ENCODE peak calls at places on chromosomes 6 and 20, in six cellular contexts. One of them, this sample, is unnamed.

GRCh38 chr6:894274-894673 is 201.3 kb upstream of the EXOC2 start:
- DNase-seq in ovary: no peak
- DNase-seq in heart left ventricle: no peak
- DNase-seq in right cardiac atrium: no peak
- DNase-seq in CD8-positive, alpha-beta memory T cell: no peak
- DNase-seq in cardiac fibroblast: no peak
- DNase-seq in this sample: no peak

GRCh38 chr6:5435449-5435848 is 174.1 kb downstream of the FARS2 start:
- DNase-seq in cardiac fibroblast: peak; percentile 78
- DNase-seq in ovary: no peak
- DNase-seq in CD8-positive, alpha-beta memory T cell: no peak
- DNase-seq in heart left ventricle: no peak
- DNase-seq in right cardiac atrium: no peak
- DNase-seq in this sample: peak; percentile 48

GRCh38 chr6:130505808-130506207 is 140.0 kb downstream of the TMEM200A start:
- DNase-seq in ovary: no peak
- DNase-seq in CD8-positive, alpha-beta memory T cell: no peak
- DNase-seq in right cardiac atrium: no peak
- DNase-seq in heart left ventricle: no peak
- DNase-seq in cardiac fibroblast: peak; percentile 12
- DNase-seq in this sample: no peak

GRCh38 chr20:53608071-53608455 is 14.4 kb upstream of the ZNF217 start:
- DNase-seq in cardiac fibroblast: no peak
- DNase-seq in ovary: peak; percentile 48
- DNase-seq in CD8-positive, alpha-beta memory T cell: no peak
- DNase-seq in heart left ventricle: no peak
- DNase-seq in right cardiac atrium: no peak
- DNase-seq in this sample: no peak

GRCh38 chr6:6230286-6230685 is 90.2 kb downstream of the F13A1 start:
- DNase-seq in right cardiac atrium: peak; percentile 24
- DNase-seq in ovary: no peak
- DNase-seq in cardiac fibroblast: no peak
- DNase-seq in CD8-positive, alpha-beta memory T cell: no peak
- DNase-seq in heart left ventricle: no peak
- DNase-seq in this sample: no peak

GRCh38 chr6:49634080-49634810 is 2.4 kb downstream of the RHAG start:
- DNase-seq in ovary: no peak
- DNase-seq in cardiac fibroblast: no peak
- DNase-seq in right cardiac atrium: no peak
- DNase-seq in heart left ventricle: no peak
- DNase-seq in CD8-positive, alpha-beta memory T cell: no peak
- DNase-seq in this sample: no peak

GRCh38 chr6:134198093-134198492 is 119.8 kb downstream of the SGK1 start:
- DNase-seq in ovary: no peak
- DNase-seq in cardiac fibroblast: no peak
- DNase-seq in CD8-positive, alpha-beta memory T cell: no peak
- DNase-seq in heart left ventricle: no peak
- DNase-seq in right cardiac atrium: no peak
- DNase-seq in this sample: no peak

GRCh38 chr6:48098923-48099322 is 12.1 kb downstream of the PTCHD4 start:
- DNase-seq in CD8-positive, alpha-beta memory T cell: no peak
- DNase-seq in heart left ventricle: no peak
- DNase-seq in right cardiac atrium: no peak
- DNase-seq in ovary: no peak
- DNase-seq in cardiac fibroblast: no peak
- DNase-seq in this sample: no peak

GRCh38 chr6:3403244-3404154 is 53.4 kb downstream of the SLC22A23 start:
- DNase-seq in heart left ventricle: no peak
- DNase-seq in cardiac fibroblast: no peak
- DNase-seq in ovary: no peak
- DNase-seq in right cardiac atrium: no peak
- DNase-seq in CD8-positive, alpha-beta memory T cell: no peak
- DNase-seq in this sample: no peak

GRCh38 chr20:59839372-59839771 is 94.1 kb downstream of the SYCP2 start:
- DNase-seq in ovary: no peak
- DNase-seq in cardiac fibroblast: no peak
- DNase-seq in CD8-positive, alpha-beta memory T cell: no peak
- DNase-seq in heart left ventricle: no peak
- DNase-seq in right cardiac atrium: no peak
- DNase-seq in this sample: no peak

GRCh38 chr20:37776049-37776448 is 82.2 kb downstream of the CTNNBL1 start:
- DNase-seq in right cardiac atrium: no peak
- DNase-seq in CD8-positive, alpha-beta memory T cell: no peak
- DNase-seq in heart left ventricle: no peak
- DNase-seq in cardiac fibroblast: no peak
- DNase-seq in ovary: no peak
- DNase-seq in this sample: no peak

GRCh38 chr20:17615645-17616479 is 46.0 kb downstream of the DSTN start:
- DNase-seq in ovary: no peak
- DNase-seq in CD8-positive, alpha-beta memory T cell: no peak
- DNase-seq in cardiac fibroblast: no peak
- DNase-seq in heart left ventricle: peak; percentile 62
- DNase-seq in right cardiac atrium: peak; percentile 62
- DNase-seq in this sample: no peak

GRCh38 chr6:16433338-16433737 is 195.0 kb downstream of the GMPR start:
- DNase-seq in cardiac fibroblast: no peak
- DNase-seq in heart left ventricle: no peak
- DNase-seq in ovary: no peak
- DNase-seq in CD8-positive, alpha-beta memory T cell: no peak
- DNase-seq in right cardiac atrium: no peak
- DNase-seq in this sample: no peak

GRCh38 chr6:251920-252319 is 40.4 kb upstream of the DUSP22 start:
- DNase-seq in heart left ventricle: no peak
- DNase-seq in right cardiac atrium: no peak
- DNase-seq in ovary: no peak
- DNase-seq in CD8-positive, alpha-beta memory T cell: no peak
- DNase-seq in cardiac fibroblast: no peak
- DNase-seq in this sample: no peak

GRCh38 chr6:128554302-128554701 is 33.9 kb upstream of the PTPRK start:
- DNase-seq in cardiac fibroblast: peak; percentile 37
- DNase-seq in CD8-positive, alpha-beta memory T cell: no peak
- DNase-seq in right cardiac atrium: no peak
- DNase-seq in ovary: no peak
- DNase-seq in heart left ventricle: no peak
- DNase-seq in this sample: no peak

GRCh38 chr20:12171927-12172581 is 254.4 kb downstream of the BTBD3 start:
- DNase-seq in ovary: no peak
- DNase-seq in CD8-positive, alpha-beta memory T cell: no peak
- DNase-seq in heart left ventricle: no peak
- DNase-seq in right cardiac atrium: no peak
- DNase-seq in cardiac fibroblast: peak; percentile 83
- DNase-seq in this sample: peak; percentile 74

GRCh38 chr20:56343861-56344381 is 14.9 kb upstream of the FAM210B start:
- DNase-seq in heart left ventricle: no peak
- DNase-seq in right cardiac atrium: peak; percentile 55
- DNase-seq in CD8-positive, alpha-beta memory T cell: peak; percentile 21
- DNase-seq in cardiac fibroblast: peak; percentile 46
- DNase-seq in ovary: peak; percentile 48
- DNase-seq in this sample: no peak

GRCh38 chr6:118644007-118644406 is 7.4 kb downstream of the CEP85L start:
- DNase-seq in heart left ventricle: no peak
- DNase-seq in CD8-positive, alpha-beta memory T cell: no peak
- DNase-seq in ovary: no peak
- DNase-seq in right cardiac atrium: no peak
- DNase-seq in cardiac fibroblast: peak; percentile 44
- DNase-seq in this sample: no peak

GRCh38 chr20:40961686-40962640 is 66.7 kb upstream of the TOP1 start:
- DNase-seq in right cardiac atrium: no peak
- DNase-seq in ovary: no peak
- DNase-seq in CD8-positive, alpha-beta memory T cell: no peak
- DNase-seq in heart left ventricle: no peak
- DNase-seq in cardiac fibroblast: peak; percentile 35
- DNase-seq in this sample: no peak

DNA sequence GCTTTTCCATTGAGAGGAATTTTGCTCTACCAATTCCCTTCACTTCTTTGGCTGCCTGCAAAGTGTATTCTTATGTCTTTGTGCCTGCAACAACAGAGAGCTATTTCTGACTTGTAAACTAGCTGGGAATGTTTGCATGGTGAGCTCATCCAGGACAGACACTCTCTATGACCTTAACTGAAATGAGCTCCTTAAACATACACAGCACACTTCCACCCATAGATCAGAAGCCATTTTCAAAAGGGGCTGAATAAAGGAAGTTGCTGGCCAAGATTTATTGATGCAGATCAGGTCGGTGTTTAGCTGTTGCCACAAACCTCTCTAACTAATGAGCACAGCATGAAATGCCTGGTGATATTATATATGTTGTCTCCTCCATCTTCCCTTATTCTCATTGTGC is 377.7 kb downstream of the BTBD9 start:
- DNase-seq in right cardiac atrium: no peak
- DNase-seq in CD8-positive, alpha-beta memory T cell: no peak
- DNase-seq in heart left ventricle: no peak
- DNase-seq in cardiac fibroblast: peak; percentile 92
- DNase-seq in ovary: no peak
- DNase-seq in this sample: peak; percentile 68
- H3K4me3 ChIP-seq in right cardiac atrium: no peak overlapping the region
- H3K4me3 ChIP-seq in CD8-positive, alpha-beta memory T cell: no peak overlapping the region
- H3K4me3 ChIP-seq in heart left ventricle: no peak overlapping the region
- H3K4me3 ChIP-seq in cardiac fibroblast: peak overlapping the region; percentile 22
- H3K4me3 ChIP-seq in ovary: no peak overlapping the region
- H3K4me3 ChIP-seq in this sample: no peak overlapping the region

DNA sequence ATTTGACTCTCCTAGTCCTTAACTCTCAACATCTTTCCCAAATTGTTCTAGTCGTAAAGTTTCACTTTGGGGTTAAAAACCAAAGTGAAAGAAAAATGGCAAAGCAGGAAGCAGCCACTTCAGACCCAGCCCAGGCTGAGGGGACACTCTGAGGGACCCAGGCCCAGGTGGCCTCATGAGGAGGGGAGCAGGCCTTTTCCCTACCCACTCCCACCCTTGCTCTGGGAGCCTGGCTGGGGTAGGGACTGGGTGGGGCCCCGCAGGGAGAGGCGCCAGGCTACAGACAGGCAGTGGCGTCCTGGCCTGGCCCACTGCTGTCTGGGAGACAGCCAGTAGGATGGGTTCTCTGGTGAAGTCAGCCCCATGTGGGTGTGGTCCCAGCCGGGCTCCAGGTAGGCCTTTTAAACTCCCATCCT is 68.7 kb upstream of the MYL9 start:
- DNase-seq in right cardiac atrium: peak; percentile 79
- DNase-seq in heart left ventricle: no peak
- DNase-seq in cardiac fibroblast: no peak
- DNase-seq in ovary: peak; percentile 48
- DNase-seq in CD8-positive, alpha-beta memory T cell: peak; percentile 40
- DNase-seq in this sample: no peak
- H3K4me3 ChIP-seq in right cardiac atrium: no peak overlapping the region
- H3K4me3 ChIP-seq in heart left ventricle: no peak overlapping the region
- H3K4me3 ChIP-seq in cardiac fibroblast: no peak overlapping the region
- H3K4me3 ChIP-seq in ovary: peak overlapping the region; percentile 30
- H3K4me3 ChIP-seq in CD8-positive, alpha-beta memory T cell: peak overlapping the region; percentile 45
- H3K4me3 ChIP-seq in this sample: no peak overlapping the region

DNA sequence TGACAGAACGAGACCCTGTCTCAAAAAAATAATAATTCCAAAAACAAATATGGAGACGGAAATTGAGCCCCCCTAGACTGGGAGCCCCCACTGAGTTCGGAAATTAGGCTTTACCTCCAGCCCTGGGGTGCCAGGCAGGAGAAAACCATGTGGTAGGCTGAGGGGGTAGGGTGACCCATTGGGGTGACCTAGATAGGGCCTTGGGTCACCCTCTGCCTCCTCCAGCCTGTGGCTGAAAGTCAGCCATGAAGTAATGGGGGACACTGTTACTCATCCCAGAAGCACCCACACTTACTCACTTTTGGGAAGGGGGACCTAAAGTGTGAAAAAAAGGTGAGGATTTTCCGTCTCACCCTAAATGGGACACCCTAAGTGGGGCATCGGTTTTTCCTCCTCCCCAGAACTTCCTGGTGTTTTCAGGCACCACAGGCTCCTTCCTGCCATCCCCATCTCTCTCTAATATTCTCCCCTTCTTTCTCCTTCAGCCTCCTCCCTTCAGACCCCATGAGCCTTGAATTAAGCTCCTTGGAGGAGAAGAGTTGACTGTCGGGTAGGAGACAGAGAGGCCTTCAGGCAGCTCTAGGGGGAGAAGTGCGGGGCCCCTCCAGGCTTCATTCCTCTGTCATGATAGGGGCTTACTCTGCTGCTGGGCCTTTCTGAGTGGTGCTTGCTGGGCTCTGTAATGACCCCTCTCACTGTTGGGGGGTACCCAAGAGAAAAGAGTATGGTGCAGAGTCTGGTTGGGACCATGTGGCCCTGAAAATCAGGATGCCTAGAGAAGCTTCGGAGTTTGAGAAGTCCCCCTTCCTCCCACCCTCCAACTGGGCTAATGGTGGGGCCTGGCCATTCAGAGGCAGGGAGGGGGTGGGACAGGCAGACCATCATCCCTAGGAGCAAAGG is 2.4 kb downstream of the LTB start:
- DNase-seq in cardiac fibroblast: no peak
- DNase-seq in right cardiac atrium: no peak
- DNase-seq in heart left ventricle: no peak
- DNase-seq in CD8-positive, alpha-beta memory T cell: no peak
- DNase-seq in ovary: no peak
- DNase-seq in this sample: no peak
- H3K4me3 ChIP-seq in cardiac fibroblast: no peak overlapping the region
- H3K4me3 ChIP-seq in right cardiac atrium: no peak overlapping the region
- H3K4me3 ChIP-seq in heart left ventricle: no peak overlapping the region
- H3K4me3 ChIP-seq in CD8-positive, alpha-beta memory T cell: peak overlapping the region; percentile 93
- H3K4me3 ChIP-seq in ovary: no peak overlapping the region
- H3K4me3 ChIP-seq in this sample: no peak overlapping the region

GRCh38 chr6:167701010-167701409 is 125.7 kb upstream of the AFDN start:
- DNase-seq in CD8-positive, alpha-beta memory T cell: no peak
- DNase-seq in cardiac fibroblast: no peak
- DNase-seq in right cardiac atrium: no peak
- DNase-seq in ovary: no peak
- DNase-seq in heart left ventricle: no peak
- DNase-seq in this sample: no peak

GRCh38 chr6:167699141-167700036 is 127.3 kb upstream of the AFDN start:
- DNase-seq in CD8-positive, alpha-beta memory T cell: peak; percentile 21
- DNase-seq in cardiac fibroblast: peak; percentile 64
- DNase-seq in right cardiac atrium: peak; percentile 92
- DNase-seq in ovary: no peak
- DNase-seq in heart left ventricle: peak; percentile 90
- DNase-seq in this sample: no peak

GRCh38 chr6:167698540-167698939 is 128.2 kb upstream of the AFDN start:
- DNase-seq in heart left ventricle: no peak
- DNase-seq in CD8-positive, alpha-beta memory T cell: no peak
- DNase-seq in ovary: no peak
- DNase-seq in right cardiac atrium: no peak
- DNase-seq in cardiac fibroblast: no peak
- DNase-seq in this sample: no peak

GRCh38 chr6:167702241-167702827 is 124.4 kb upstream of the AFDN start:
- DNase-seq in heart left ventricle: no peak
- DNase-seq in CD8-positive, alpha-beta memory T cell: no peak
- DNase-seq in cardiac fibroblast: no peak
- DNase-seq in right cardiac atrium: no peak
- DNase-seq in ovary: no peak
- DNase-seq in this sample: no peak

GRCh38 chr6:167700199-167700598 is 126.5 kb upstream of the AFDN start:
- DNase-seq in CD8-positive, alpha-beta memory T cell: no peak
- DNase-seq in heart left ventricle: no peak
- DNase-seq in right cardiac atrium: no peak
- DNase-seq in cardiac fibroblast: no peak
- DNase-seq in ovary: no peak
- DNase-seq in this sample: no peak
- H3K4me3 ChIP-seq in CD8-positive, alpha-beta memory T cell: no peak overlapping the region
- H3K4me3 ChIP-seq in heart left ventricle: no peak overlapping the region
- H3K4me3 ChIP-seq in right cardiac atrium: no peak overlapping the region
- H3K4me3 ChIP-seq in cardiac fibroblast: no peak overlapping the region
- H3K4me3 ChIP-seq in ovary: no peak overlapping the region
- H3K4me3 ChIP-seq in this sample: no peak overlapping the region

This sample was measured in skeletal muscle cell.